ENCODE peak calls at places on chromosomes 3 and 15, in ten cellular contexts. S, R, U, F, Z, C, X, V, Q and B are unnamed samples.

GRCh38 chr15:77759896-77760592 is 127.3 kb upstream of the LINGO1 start:
- DNase-seq in V (no peak), S (no peak), U (no peak), X (no peak), Q (no peak), Z (no peak), R (no peak), F (no peak), C (no peak), B (no peak)

GRCh38 chr3:45666729-45667440 is 22.3 kb upstream of the SACM1L start:
- DNase-seq in Z (no peak), C (no peak), S (peak; percentile 52), U (no peak), F (no peak), Q (no peak), X (no peak), R (no peak), V (no peak), B (no peak)

GRCh38 chr15:59185725-59186124 is 20.9 kb upstream of the LDHAL6B start:
- DNase-seq in C (no peak), U (no peak), F (no peak), S (no peak), X (no peak), V (no peak), Z (peak; percentile 21), Q (no peak), R (no peak), B (no peak)

GRCh38 chr3:33008282-33008681 is 56.8 kb downstream of the CCR4 start:
- DNase-seq in F (no peak), C (peak; percentile 34), X (no peak), V (no peak), Z (no peak), S (no peak), R (no peak), Q (no peak), U (no peak), B (no peak)

GRCh38 chr15:96398769-96399168 is 68.3 kb downstream of the NR2F2 start:
- DNase-seq in F (no peak), R (no peak), X (no peak), C (no peak), Q (no peak), Z (no peak), V (no peak), U (no peak), S (no peak), B (no peak)

GRCh38 chr15:66901336-66902100 is 163.9 kb upstream of the SMAD3 start:
- DNase-seq in U (no peak), C (no peak), Q (no peak), Z (no peak), V (no peak), R (no peak), X (no peak), S (no peak), F (no peak), B (no peak)

GRCh38 chr3:37812497-37812896 is 49.2 kb upstream of the CTDSPL start:
- DNase-seq in Q (no peak), C (no peak), X (no peak), S (peak; percentile 26), Z (no peak), V (no peak), F (no peak), R (no peak), U (no peak), B (no peak)

GRCh38 chr3:171915275-171915674 is 72.1 kb downstream of the TMEM212 start:
- DNase-seq in R (no peak), X (no peak), S (no peak), Z (no peak), V (no peak), C (no peak), Q (no peak), F (no peak), U (no peak), B (no peak)

GRCh38 chr3:170642882-170643601 is 57.2 kb upstream of the SLC7A14 start:
- DNase-seq in X (no peak), S (peak; percentile 19), Q (no peak), F (no peak), Z (no peak), R (no peak), C (no peak), U (no peak), V (no peak), B (no peak)

GRCh38 chr15:36782681-36783080 is 203.3 kb downstream of the CDIN1 start:
- DNase-seq in S (no peak), F (no peak), Z (no peak), X (no peak), U (no peak), V (no peak), R (no peak), Q (no peak), C (no peak), B (no peak)